ENCODE peak calls at places on chromosome 16, in nine cellular contexts. One of them, this sample, is unnamed.

GRCh38 chr16:89279666-89280481 is 62.4 kb downstream of the ZNF778 start:
- DNase-seq in H54: no peak
- DNase-seq in body of pancreas: no peak
- DNase-seq in heart left ventricle: no peak
- DNase-seq in ovary: no peak
- DNase-seq in lower leg skin: no peak
- DNase-seq in Peyer's patch: no peak
- DNase-seq in breast epithelium: no peak
- DNase-seq in uterus: no peak
- DNase-seq in this sample: no peak

GRCh38 chr16:24850289-24850931 is 4.6 kb downstream of the SLC5A11 start:
- DNase-seq in uterus: no peak
- DNase-seq in H54: no peak
- DNase-seq in heart left ventricle: no peak
- DNase-seq in lower leg skin: peak; percentile 82
- DNase-seq in ovary: no peak
- DNase-seq in breast epithelium: no peak
- DNase-seq in Peyer's patch: no peak
- DNase-seq in body of pancreas: no peak
- DNase-seq in this sample: no peak

GRCh38 chr16:3119286-3119685 is 6.9 kb downstream of the ZNF205 start:
- DNase-seq in Peyer's patch: no peak
- DNase-seq in ovary: no peak
- DNase-seq in heart left ventricle: no peak
- DNase-seq in lower leg skin: no peak
- DNase-seq in H54: no peak
- DNase-seq in uterus: no peak
- DNase-seq in body of pancreas: no peak
- DNase-seq in breast epithelium: no peak
- DNase-seq in this sample: no peak

GRCh38 chr16:83951544-83951943 is 1.5 kb upstream of the OSGIN1 start:
- DNase-seq in ovary: no peak
- DNase-seq in heart left ventricle: no peak
- DNase-seq in uterus: no peak
- DNase-seq in lower leg skin: no peak
- DNase-seq in breast epithelium: no peak
- DNase-seq in Peyer's patch: no peak
- DNase-seq in body of pancreas: no peak
- DNase-seq in H54: no peak
- DNase-seq in this sample: no peak

GRCh38 chr16:78684040-78684611 is 584.7 kb downstream of the WWOX start:
- DNase-seq in breast epithelium: no peak
- DNase-seq in ovary: peak; percentile 55
- DNase-seq in body of pancreas: no peak
- DNase-seq in Peyer's patch: peak; percentile 17
- DNase-seq in uterus: peak; percentile 85
- DNase-seq in lower leg skin: peak; percentile 93
- DNase-seq in heart left ventricle: peak; percentile 31
- DNase-seq in H54: peak; percentile 63
- DNase-seq in this sample: no peak

GRCh38 chr16:28326881-28327610 is 34.7 kb downstream of the SBK1 start:
- DNase-seq in Peyer's patch: peak; percentile 67
- DNase-seq in body of pancreas: peak; percentile 58
- DNase-seq in ovary: no peak
- DNase-seq in heart left ventricle: peak; percentile 48
- DNase-seq in breast epithelium: no peak
- DNase-seq in lower leg skin: peak; percentile 84
- DNase-seq in H54: peak; percentile 78
- DNase-seq in uterus: no peak
- DNase-seq in this sample: peak; percentile 36

GRCh38 chr16:24689128-24689527 is 40.3 kb upstream of the TNRC6A start:
- DNase-seq in ovary: no peak
- DNase-seq in heart left ventricle: no peak
- DNase-seq in breast epithelium: no peak
- DNase-seq in body of pancreas: no peak
- DNase-seq in lower leg skin: no peak
- DNase-seq in uterus: no peak
- DNase-seq in Peyer's patch: no peak
- DNase-seq in H54: no peak
- DNase-seq in this sample: peak; percentile 42

GRCh38 chr16:21646091-21646490 is 6.3 kb downstream of the IGSF6 start:
- DNase-seq in heart left ventricle: no peak
- DNase-seq in Peyer's patch: no peak
- DNase-seq in H54: no peak
- DNase-seq in uterus: no peak
- DNase-seq in ovary: no peak
- DNase-seq in breast epithelium: no peak
- DNase-seq in body of pancreas: no peak
- DNase-seq in lower leg skin: no peak
- DNase-seq in this sample: no peak

GRCh38 chr16:2692948-2693651 is 10.8 kb downstream of the KCTD5 start:
- DNase-seq in uterus: no peak
- DNase-seq in lower leg skin: no peak
- DNase-seq in breast epithelium: no peak
- DNase-seq in H54: no peak
- DNase-seq in Peyer's patch: peak; percentile 74
- DNase-seq in ovary: peak; percentile 69
- DNase-seq in body of pancreas: no peak
- DNase-seq in heart left ventricle: no peak
- DNase-seq in this sample: no peak

GRCh38 chr16:9943121-9943520 is 239.1 kb downstream of the GRIN2A start:
- DNase-seq in uterus: no peak
- DNase-seq in breast epithelium: no peak
- DNase-seq in lower leg skin: no peak
- DNase-seq in body of pancreas: no peak
- DNase-seq in heart left ventricle: no peak
- DNase-seq in ovary: no peak
- DNase-seq in Peyer's patch: no peak
- DNase-seq in H54: no peak
- DNase-seq in this sample: no peak

GRCh38 chr16:23286131-23286532 is 16.0 kb upstream of the SCNN1B start:
- DNase-seq in body of pancreas: no peak
- DNase-seq in H54: no peak
- DNase-seq in ovary: no peak
- DNase-seq in breast epithelium: no peak
- DNase-seq in lower leg skin: no peak
- DNase-seq in heart left ventricle: no peak
- DNase-seq in Peyer's patch: no peak
- DNase-seq in uterus: no peak
- DNase-seq in this sample: no peak

GRCh38 chr16:86303787-86304685 is 206.3 kb upstream of the FOXF1 start:
- DNase-seq in heart left ventricle: no peak
- DNase-seq in breast epithelium: no peak
- DNase-seq in Peyer's patch: no peak
- DNase-seq in ovary: no peak
- DNase-seq in H54: no peak
- DNase-seq in uterus: peak; percentile 68
- DNase-seq in body of pancreas: no peak
- DNase-seq in lower leg skin: peak; percentile 61
- DNase-seq in this sample: no peak

GRCh38 chr16:88639231-88640038 is 1.1 kb downstream of the IL17C start:
- DNase-seq in lower leg skin: no peak
- DNase-seq in H54: no peak
- DNase-seq in ovary: no peak
- DNase-seq in uterus: no peak
- DNase-seq in Peyer's patch: peak; percentile 61
- DNase-seq in body of pancreas: peak; percentile 40
- DNase-seq in heart left ventricle: no peak
- DNase-seq in breast epithelium: no peak
- DNase-seq in this sample: no peak

GRCh38 chr16:24906199-24906808 is 60.5 kb downstream of the SLC5A11 start:
- DNase-seq in heart left ventricle: no peak
- DNase-seq in Peyer's patch: no peak
- DNase-seq in ovary: no peak
- DNase-seq in uterus: no peak
- DNase-seq in body of pancreas: no peak
- DNase-seq in H54: no peak
- DNase-seq in lower leg skin: no peak
- DNase-seq in breast epithelium: no peak
- DNase-seq in this sample: peak; percentile 32

GRCh38 chr16:23952128-23953041 is 116.6 kb downstream of the PRKCB start:
- DNase-seq in heart left ventricle: no peak
- DNase-seq in Peyer's patch: peak; percentile 45
- DNase-seq in uterus: peak; percentile 31
- DNase-seq in lower leg skin: peak; percentile 68
- DNase-seq in breast epithelium: no peak
- DNase-seq in ovary: no peak
- DNase-seq in H54: no peak
- DNase-seq in body of pancreas: no peak
- DNase-seq in this sample: peak; percentile 76

GRCh38 chr16:50183316-50183715 is 30.2 kb downstream of the TENT4B start:
- DNase-seq in heart left ventricle: no peak
- DNase-seq in uterus: no peak
- DNase-seq in lower leg skin: no peak
- DNase-seq in ovary: no peak
- DNase-seq in H54: no peak
- DNase-seq in Peyer's patch: no peak
- DNase-seq in body of pancreas: no peak
- DNase-seq in breast epithelium: no peak
- DNase-seq in this sample: no peak

GRCh38 chr16:69064789-69065313 is 40.6 kb upstream of the HAS3 start:
- DNase-seq in lower leg skin: no peak
- DNase-seq in breast epithelium: no peak
- DNase-seq in body of pancreas: no peak
- DNase-seq in ovary: no peak
- DNase-seq in Peyer's patch: no peak
- DNase-seq in uterus: no peak
- DNase-seq in heart left ventricle: no peak
- DNase-seq in H54: no peak
- DNase-seq in this sample: no peak

GRCh38 chr16:9457215-9457614 is 365.8 kb downstream of the HAPSTR1 start:
- DNase-seq in H54: no peak
- DNase-seq in breast epithelium: no peak
- DNase-seq in uterus: peak; percentile 15
- DNase-seq in lower leg skin: no peak
- DNase-seq in Peyer's patch: no peak
- DNase-seq in heart left ventricle: no peak
- DNase-seq in body of pancreas: no peak
- DNase-seq in ovary: no peak
- DNase-seq in this sample: no peak

GRCh38 chr16:80526418-80527061 is 14.3 kb upstream of the DYNLRB2 start:
- DNase-seq in uterus: peak; percentile 37
- DNase-seq in heart left ventricle: peak; percentile 49
- DNase-seq in Peyer's patch: no peak
- DNase-seq in lower leg skin: no peak
- DNase-seq in ovary: peak; percentile 22
- DNase-seq in breast epithelium: no peak
- DNase-seq in body of pancreas: peak; percentile 55
- DNase-seq in H54: peak; percentile 7
- DNase-seq in this sample: peak; percentile 52

GRCh38 chr16:57786632-57787518 is 15.4 kb downstream of the KIFC3 start:
- DNase-seq in Peyer's patch: no peak
- DNase-seq in heart left ventricle: peak; percentile 85
- DNase-seq in uterus: peak; percentile 65
- DNase-seq in breast epithelium: no peak
- DNase-seq in body of pancreas: no peak
- DNase-seq in ovary: peak; percentile 87
- DNase-seq in lower leg skin: peak; percentile 94
- DNase-seq in H54: no peak
- DNase-seq in this sample: no peak

GRCh38 chr16:2056077-2056476 is 8.3 kb downstream of the TSC2 start:
- DNase-seq in ovary: no peak
- DNase-seq in uterus: no peak
- DNase-seq in Peyer's patch: no peak
- DNase-seq in heart left ventricle: no peak
- DNase-seq in lower leg skin: no peak
- DNase-seq in body of pancreas: no peak
- DNase-seq in H54: no peak
- DNase-seq in breast epithelium: no peak
- DNase-seq in this sample: no peak

GRCh38 chr16:29977063-29977462 is 3.4 kb downstream of the TAOK2 start:
- DNase-seq in ovary: no peak
- DNase-seq in uterus: no peak
- DNase-seq in lower leg skin: no peak
- DNase-seq in breast epithelium: no peak
- DNase-seq in body of pancreas: no peak
- DNase-seq in Peyer's patch: no peak
- DNase-seq in heart left ventricle: peak; percentile 61
- DNase-seq in H54: no peak
- DNase-seq in this sample: no peak
- TF ChIP-seq POLR2A in ovary: no peak
- TF ChIP-seq POLR2A in uterus: no peak
- TF ChIP-seq POLR2A in lower leg skin: no peak
- TF ChIP-seq POLR2A in breast epithelium: no peak
- TF ChIP-seq POLR2A in body of pancreas: no peak
- TF ChIP-seq POLR2A in Peyer's patch: no peak
- TF ChIP-seq POLR2A in heart left ventricle: no peak
- TF ChIP-seq POLR2A in H54: no peak
- TF ChIP-seq POLR2A in this sample: no peak

DNA sequence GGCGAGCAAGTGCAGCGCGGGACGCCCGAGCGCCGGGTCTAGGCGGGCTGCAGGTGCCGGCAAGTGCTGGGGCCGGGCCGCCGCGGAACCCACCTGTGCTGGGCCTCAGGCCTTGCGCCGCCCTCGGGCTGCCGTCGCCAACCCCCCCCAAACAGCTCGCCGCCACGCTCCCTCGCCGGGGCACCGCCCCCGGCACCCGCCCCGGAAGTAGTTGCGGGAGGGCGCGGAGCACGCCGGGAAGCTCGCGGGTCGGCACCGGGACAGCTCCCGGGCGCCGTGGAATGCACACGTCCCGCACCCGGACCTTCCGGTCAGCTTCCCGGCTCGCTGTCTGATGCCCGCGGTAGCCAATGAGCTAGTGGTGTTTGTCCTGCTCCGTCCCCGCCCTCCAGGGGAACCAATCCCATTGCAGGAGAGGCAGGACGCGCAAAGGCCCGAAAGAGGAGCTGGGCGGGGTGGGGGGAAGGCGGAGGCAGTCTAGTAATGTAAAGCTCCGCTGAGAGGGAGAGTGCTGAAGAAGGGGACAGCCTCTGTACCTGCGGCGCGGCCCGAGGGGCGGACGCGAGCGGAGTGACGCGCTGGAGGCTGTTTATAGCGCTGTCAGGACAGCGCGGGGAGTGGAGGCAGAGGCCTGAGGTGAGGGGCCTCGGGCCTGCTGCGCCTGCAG is at the start of the genes ANKS3 and DNAAF8:
- DNase-seq in lower leg skin: peak; percentile 98
- DNase-seq in uterus: peak; percentile 95
- DNase-seq in body of pancreas: peak; percentile 95
- DNase-seq in H54: peak; percentile 98
- DNase-seq in heart left ventricle: peak; percentile 96
- DNase-seq in ovary: peak; percentile 94
- DNase-seq in breast epithelium: peak; percentile 96
- DNase-seq in Peyer's patch: peak; percentile 74
- DNase-seq in this sample: peak; percentile 93
- TF ChIP-seq POLR2A in lower leg skin: no peak
- TF ChIP-seq POLR2A in uterus: peak; percentile 58
- TF ChIP-seq POLR2A in body of pancreas: peak; percentile 44
- TF ChIP-seq POLR2A in H54: peak; percentile 49
- TF ChIP-seq POLR2A in heart left ventricle: peak; percentile 56
- TF ChIP-seq POLR2A in ovary: peak; percentile 22
- TF ChIP-seq POLR2A in breast epithelium: no peak
- TF ChIP-seq POLR2A in Peyer's patch: peak; percentile 20
- TF ChIP-seq POLR2A in this sample: peak; percentile 45

GRCh38 chr16:65937455-65937854 is 429.0 kb upstream of the CDH5 start:
- DNase-seq in uterus: no peak
- DNase-seq in Peyer's patch: no peak
- DNase-seq in body of pancreas: no peak
- DNase-seq in heart left ventricle: no peak
- DNase-seq in breast epithelium: no peak
- DNase-seq in lower leg skin: no peak
- DNase-seq in H54: no peak
- DNase-seq in ovary: no peak
- DNase-seq in this sample: no peak
- TF ChIP-seq POLR2A in uterus: no peak
- TF ChIP-seq POLR2A in Peyer's patch: no peak
- TF ChIP-seq POLR2A in body of pancreas: no peak
- TF ChIP-seq POLR2A in heart left ventricle: no peak
- TF ChIP-seq POLR2A in breast epithelium: no peak
- TF ChIP-seq POLR2A in lower leg skin: no peak
- TF ChIP-seq POLR2A in H54: no peak
- TF ChIP-seq POLR2A in ovary: no peak
- TF ChIP-seq POLR2A in this sample: no peak

GRCh38 chr16:30777591-30778297 is 9.3 kb downstream of the ZNF629 start:
- DNase-seq in breast epithelium: no peak
- DNase-seq in uterus: no peak
- DNase-seq in ovary: no peak
- DNase-seq in heart left ventricle: no peak
- DNase-seq in body of pancreas: no peak
- DNase-seq in lower leg skin: no peak
- DNase-seq in Peyer's patch: no peak
- DNase-seq in H54: no peak
- DNase-seq in this sample: no peak
- TF ChIP-seq POLR2A in breast epithelium: no peak
- TF ChIP-seq POLR2A in uterus: no peak
- TF ChIP-seq POLR2A in ovary: no peak
- TF ChIP-seq POLR2A in heart left ventricle: no peak
- TF ChIP-seq POLR2A in body of pancreas: no peak
- TF ChIP-seq POLR2A in lower leg skin: no peak
- TF ChIP-seq POLR2A in Peyer's patch: no peak
- TF ChIP-seq POLR2A in H54: no peak
- TF ChIP-seq POLR2A in this sample: no peak